ENCODE peak calls at places on chromosomes 3 and 15, in seven cellular contexts. One of them, this sample, is unnamed.
A peak's percentile ranks its signal among the peaks of the same experiment; 100 is the strongest.

GRCh38 chr3:181623924-181624694 is 87.6 kb upstream of the SOX2 start:
- DNase-seq in activated CD4-positive, CD25-positive, alpha-beta regulatory T cell: no peak
- DNase-seq in stimulated activated CD8-positive, alpha-beta memory T cell treated with anti-CD3 and anti-CD28 coated beads, Interleukin-12 subunit alpha, Interleukin-12 subunit beta, amount 100 ng/mL, for 4 hours: no peak
- DNase-seq in AG09309: no peak
- DNase-seq in Caki2: peak; percentile 88
- DNase-seq in heart left ventricle: no peak
- DNase-seq in NAMALWA: no peak
- DNase-seq in this sample: peak; percentile 14

GRCh38 chr3:63763156-63763555 is 55.9 kb upstream of the C3orf49 start:
- DNase-seq in activated CD4-positive, CD25-positive, alpha-beta regulatory T cell: no peak
- DNase-seq in AG09309: no peak
- DNase-seq in Caki2: no peak
- DNase-seq in NAMALWA: no peak
- DNase-seq in stimulated activated CD8-positive, alpha-beta memory T cell treated with anti-CD3 and anti-CD28 coated beads, Interleukin-12 subunit alpha, Interleukin-12 subunit beta, amount 100 ng/mL, for 4 hours: no peak
- DNase-seq in heart left ventricle: no peak
- DNase-seq in this sample: no peak

GRCh38 chr3:175255698-175256097 is 396.6 kb downstream of the NAALADL2 start:
- DNase-seq in heart left ventricle: no peak
- DNase-seq in AG09309: no peak
- DNase-seq in NAMALWA: no peak
- DNase-seq in activated CD4-positive, CD25-positive, alpha-beta regulatory T cell: no peak
- DNase-seq in stimulated activated CD8-positive, alpha-beta memory T cell treated with anti-CD3 and anti-CD28 coated beads, Interleukin-12 subunit alpha, Interleukin-12 subunit beta, amount 100 ng/mL, for 4 hours: no peak
- DNase-seq in Caki2: peak; percentile 51
- DNase-seq in this sample: no peak

GRCh38 chr3:11248596-11248995 is 23.6 kb upstream of the ATG7 start:
- DNase-seq in AG09309: no peak
- DNase-seq in stimulated activated CD8-positive, alpha-beta memory T cell treated with anti-CD3 and anti-CD28 coated beads, Interleukin-12 subunit alpha, Interleukin-12 subunit beta, amount 100 ng/mL, for 4 hours: no peak
- DNase-seq in activated CD4-positive, CD25-positive, alpha-beta regulatory T cell: no peak
- DNase-seq in NAMALWA: no peak
- DNase-seq in heart left ventricle: no peak
- DNase-seq in Caki2: no peak
- DNase-seq in this sample: no peak

GRCh38 chr3:52851348-52851747 is 16.5 kb upstream of the MUSTN1 start:
- DNase-seq in heart left ventricle: no peak
- DNase-seq in activated CD4-positive, CD25-positive, alpha-beta regulatory T cell: no peak
- DNase-seq in Caki2: peak; percentile 54
- DNase-seq in stimulated activated CD8-positive, alpha-beta memory T cell treated with anti-CD3 and anti-CD28 coated beads, Interleukin-12 subunit alpha, Interleukin-12 subunit beta, amount 100 ng/mL, for 4 hours: no peak
- DNase-seq in AG09309: no peak
- DNase-seq in NAMALWA: peak; percentile 49
- DNase-seq in this sample: peak; percentile 87

GRCh38 chr3:40637891-40638290 is 113.1 kb downstream of the ZNF621 start:
- DNase-seq in activated CD4-positive, CD25-positive, alpha-beta regulatory T cell: no peak
- DNase-seq in AG09309: no peak
- DNase-seq in stimulated activated CD8-positive, alpha-beta memory T cell treated with anti-CD3 and anti-CD28 coated beads, Interleukin-12 subunit alpha, Interleukin-12 subunit beta, amount 100 ng/mL, for 4 hours: no peak
- DNase-seq in NAMALWA: no peak
- DNase-seq in heart left ventricle: no peak
- DNase-seq in Caki2: peak; percentile 94
- DNase-seq in this sample: no peak

GRCh38 chr3:165644331-165644730 is 192.9 kb downstream of the BCHE start:
- DNase-seq in AG09309: no peak
- DNase-seq in stimulated activated CD8-positive, alpha-beta memory T cell treated with anti-CD3 and anti-CD28 coated beads, Interleukin-12 subunit alpha, Interleukin-12 subunit beta, amount 100 ng/mL, for 4 hours: no peak
- DNase-seq in Caki2: no peak
- DNase-seq in heart left ventricle: no peak
- DNase-seq in NAMALWA: no peak
- DNase-seq in activated CD4-positive, CD25-positive, alpha-beta regulatory T cell: no peak
- DNase-seq in this sample: no peak

GRCh38 chr3:16338124-16338523 is 73.1 kb downstream of the OXNAD1 start:
- DNase-seq in activated CD4-positive, CD25-positive, alpha-beta regulatory T cell: peak; percentile 20
- DNase-seq in heart left ventricle: no peak
- DNase-seq in Caki2: no peak
- DNase-seq in NAMALWA: peak; percentile 12
- DNase-seq in AG09309: no peak
- DNase-seq in stimulated activated CD8-positive, alpha-beta memory T cell treated with anti-CD3 and anti-CD28 coated beads, Interleukin-12 subunit alpha, Interleukin-12 subunit beta, amount 100 ng/mL, for 4 hours: peak; percentile 16
- DNase-seq in this sample: no peak

GRCh38 chr15:52710050-52710709 is 31.0 kb upstream of the ATOSA start:
- DNase-seq in NAMALWA: peak; percentile 50
- DNase-seq in heart left ventricle: no peak
- DNase-seq in stimulated activated CD8-positive, alpha-beta memory T cell treated with anti-CD3 and anti-CD28 coated beads, Interleukin-12 subunit alpha, Interleukin-12 subunit beta, amount 100 ng/mL, for 4 hours: no peak
- DNase-seq in AG09309: no peak
- DNase-seq in activated CD4-positive, CD25-positive, alpha-beta regulatory T cell: no peak
- DNase-seq in Caki2: no peak
- DNase-seq in this sample: no peak

GRCh38 chr15:74179983-74180688 is 6.6 kb downstream of the ISLR start:
- DNase-seq in stimulated activated CD8-positive, alpha-beta memory T cell treated with anti-CD3 and anti-CD28 coated beads, Interleukin-12 subunit alpha, Interleukin-12 subunit beta, amount 100 ng/mL, for 4 hours: no peak
- DNase-seq in heart left ventricle: peak; percentile 49
- DNase-seq in Caki2: no peak
- DNase-seq in NAMALWA: no peak
- DNase-seq in activated CD4-positive, CD25-positive, alpha-beta regulatory T cell: no peak
- DNase-seq in AG09309: no peak
- DNase-seq in this sample: peak; percentile 31

GRCh38 chr15:65213241-65213640 is 2.0 kb upstream of the CILP start:
- DNase-seq in activated CD4-positive, CD25-positive, alpha-beta regulatory T cell: no peak
- DNase-seq in stimulated activated CD8-positive, alpha-beta memory T cell treated with anti-CD3 and anti-CD28 coated beads, Interleukin-12 subunit alpha, Interleukin-12 subunit beta, amount 100 ng/mL, for 4 hours: no peak
- DNase-seq in heart left ventricle: no peak
- DNase-seq in NAMALWA: no peak
- DNase-seq in AG09309: no peak
- DNase-seq in Caki2: no peak
- DNase-seq in this sample: no peak

GRCh38 chr3:18847583-18848197 is 300.6 kb upstream of the KCNH8 start:
- DNase-seq in NAMALWA: peak; percentile 55
- DNase-seq in Caki2: no peak
- DNase-seq in stimulated activated CD8-positive, alpha-beta memory T cell treated with anti-CD3 and anti-CD28 coated beads, Interleukin-12 subunit alpha, Interleukin-12 subunit beta, amount 100 ng/mL, for 4 hours: no peak
- DNase-seq in AG09309: no peak
- DNase-seq in heart left ventricle: no peak
- DNase-seq in activated CD4-positive, CD25-positive, alpha-beta regulatory T cell: no peak
- DNase-seq in this sample: peak; percentile 6

GRCh38 chr3:5186854-5187151 is 704 bp upstream of the EDEM1 start:
- DNase-seq in stimulated activated CD8-positive, alpha-beta memory T cell treated with anti-CD3 and anti-CD28 coated beads, Interleukin-12 subunit alpha, Interleukin-12 subunit beta, amount 100 ng/mL, for 4 hours: no peak
- DNase-seq in activated CD4-positive, CD25-positive, alpha-beta regulatory T cell: no peak
- DNase-seq in Caki2: no peak
- DNase-seq in NAMALWA: peak; percentile 61
- DNase-seq in heart left ventricle: no peak
- DNase-seq in AG09309: no peak
- DNase-seq in this sample: peak; percentile 28

GRCh38 chr15:41490355-41490754 is 3.3 kb upstream of the ITPKA start:
- DNase-seq in NAMALWA: no peak
- DNase-seq in AG09309: peak; percentile 90
- DNase-seq in stimulated activated CD8-positive, alpha-beta memory T cell treated with anti-CD3 and anti-CD28 coated beads, Interleukin-12 subunit alpha, Interleukin-12 subunit beta, amount 100 ng/mL, for 4 hours: no peak
- DNase-seq in heart left ventricle: no peak
- DNase-seq in Caki2: peak; percentile 67
- DNase-seq in activated CD4-positive, CD25-positive, alpha-beta regulatory T cell: no peak
- DNase-seq in this sample: peak; percentile 23

GRCh38 chr3:143633816-143634215 is 214.5 kb downstream of the SLC9A9 start:
- DNase-seq in stimulated activated CD8-positive, alpha-beta memory T cell treated with anti-CD3 and anti-CD28 coated beads, Interleukin-12 subunit alpha, Interleukin-12 subunit beta, amount 100 ng/mL, for 4 hours: no peak
- DNase-seq in activated CD4-positive, CD25-positive, alpha-beta regulatory T cell: no peak
- DNase-seq in heart left ventricle: no peak
- DNase-seq in Caki2: no peak
- DNase-seq in NAMALWA: no peak
- DNase-seq in AG09309: no peak
- DNase-seq in this sample: no peak

GRCh38 chr3:197520311-197521276 is 35.2 kb downstream of the BDH1 start:
- DNase-seq in stimulated activated CD8-positive, alpha-beta memory T cell treated with anti-CD3 and anti-CD28 coated beads, Interleukin-12 subunit alpha, Interleukin-12 subunit beta, amount 100 ng/mL, for 4 hours: no peak
- DNase-seq in activated CD4-positive, CD25-positive, alpha-beta regulatory T cell: no peak
- DNase-seq in NAMALWA: no peak
- DNase-seq in AG09309: no peak
- DNase-seq in heart left ventricle: no peak
- DNase-seq in Caki2: peak; percentile 98
- DNase-seq in this sample: peak; percentile 88

GRCh38 chr3:6262035-6262434 is 598.9 kb upstream of the GRM7 start:
- DNase-seq in heart left ventricle: no peak
- DNase-seq in NAMALWA: no peak
- DNase-seq in stimulated activated CD8-positive, alpha-beta memory T cell treated with anti-CD3 and anti-CD28 coated beads, Interleukin-12 subunit alpha, Interleukin-12 subunit beta, amount 100 ng/mL, for 4 hours: no peak
- DNase-seq in activated CD4-positive, CD25-positive, alpha-beta regulatory T cell: no peak
- DNase-seq in AG09309: no peak
- DNase-seq in Caki2: no peak
- DNase-seq in this sample: no peak

GRCh38 chr3:75049581-75049980 is 435.1 kb upstream of the CNTN3 start:
- DNase-seq in stimulated activated CD8-positive, alpha-beta memory T cell treated with anti-CD3 and anti-CD28 coated beads, Interleukin-12 subunit alpha, Interleukin-12 subunit beta, amount 100 ng/mL, for 4 hours: no peak
- DNase-seq in NAMALWA: no peak
- DNase-seq in heart left ventricle: no peak
- DNase-seq in activated CD4-positive, CD25-positive, alpha-beta regulatory T cell: no peak
- DNase-seq in AG09309: no peak
- DNase-seq in Caki2: no peak
- DNase-seq in this sample: no peak

GRCh38 chr15:54462511-54462913 is 484.3 kb downstream of the UNC13C start:
- DNase-seq in Caki2: no peak
- DNase-seq in AG09309: no peak
- DNase-seq in NAMALWA: no peak
- DNase-seq in stimulated activated CD8-positive, alpha-beta memory T cell treated with anti-CD3 and anti-CD28 coated beads, Interleukin-12 subunit alpha, Interleukin-12 subunit beta, amount 100 ng/mL, for 4 hours: no peak
- DNase-seq in heart left ventricle: no peak
- DNase-seq in activated CD4-positive, CD25-positive, alpha-beta regulatory T cell: no peak
- DNase-seq in this sample: no peak

GRCh38 chr3:46690798-46691197 is 2.7 kb downstream of the ALS2CL start:
- DNase-seq in Caki2: no peak
- DNase-seq in heart left ventricle: peak; percentile 79
- DNase-seq in NAMALWA: no peak
- DNase-seq in stimulated activated CD8-positive, alpha-beta memory T cell treated with anti-CD3 and anti-CD28 coated beads, Interleukin-12 subunit alpha, Interleukin-12 subunit beta, amount 100 ng/mL, for 4 hours: no peak
- DNase-seq in activated CD4-positive, CD25-positive, alpha-beta regulatory T cell: no peak
- DNase-seq in AG09309: no peak
- DNase-seq in this sample: no peak

This sample was measured in SK-N-SH.